ENCODE peak calls at places on chromosomes 1 and 21, in six cellular contexts. H is NB4, A is HCT116, V is endothelial cell of umbilical vein, T is right lobe of liver, Z is sigmoid colon. S is an unnamed sample.

GRCh38 chr1:228332797-228333738 is 73.6 kb downstream of the TRIM11 start:
- DNase-seq in V (no peak), H (no peak), Z (peak; percentile 53), A (no peak), T (peak; percentile 33), S (no peak)

GRCh38 chr1:213572939-213573647 is 414.7 kb upstream of the PROX1 start:
- DNase-seq in Z (no peak), T (no peak), V (no peak), H (no peak), A (peak; percentile 6), S (no peak)

GRCh38 chr1:23304140-23304620 is 39.9 kb downstream of the HNRNPR start:
- DNase-seq in T (no peak), Z (no peak), H (no peak), A (no peak), V (no peak), S (no peak)

GRCh38 chr1:67393240-67393639 is 37.0 kb downstream of the SERBP1 start:
- DNase-seq in V (no peak), T (peak; percentile 69), A (no peak), H (no peak), Z (no peak), S (no peak)

GRCh38 chr1:67552336-67552759 is 122.1 kb upstream of the SERBP1 start:
- DNase-seq in Z (no peak), V (no peak), T (peak; percentile 95), H (no peak), A (no peak), S (no peak)

GRCh38 chr1:176795929-176796328 is 333.0 kb downstream of the PAPPA2 start:
- DNase-seq in A (no peak), H (no peak), T (no peak), Z (no peak), V (no peak), S (no peak)

GRCh38 chr1:206741142-206741701 is 29.4 kb upstream of the IL19 start:
- DNase-seq in V (no peak), H (no peak), Z (no peak), T (no peak), A (no peak), S (no peak)

GRCh38 chr1:54978528-54979326 is 1.7 kb upstream of the TMEM61 start:
- DNase-seq in Z (no peak), V (no peak), T (peak; percentile 23), A (no peak), H (no peak), S (no peak)

GRCh38 chr1:41539999-41540398 is 55.5 kb upstream of the EDN2 start:
- DNase-seq in H (no peak), Z (peak; percentile 50), A (no peak), V (no peak), T (no peak), S (no peak)

GRCh38 chr1:157363660-157364140 is 188.6 kb downstream of the FCRL5 start:
- DNase-seq in A (peak; percentile 42), H (peak; percentile 60), Z (no peak), T (peak; percentile 55), V (peak; percentile 45), S (peak; percentile 44)

GRCh38 chr1:214281902-214282695 is 1.1 kb downstream of the SMYD2 start:
- DNase-seq in Z (peak; percentile 85), V (no peak), H (peak; percentile 64), A (peak; percentile 34), T (no peak), S (peak; percentile 41)

GRCh38 chr1:22418852-22419480 is 32.7 kb upstream of the ZBTB40 start:
- DNase-seq in T (no peak), A (no peak), V (no peak), Z (no peak), H (no peak), S (no peak)

GRCh38 chr1:175188936-175189335 is 3.6 kb downstream of the KIAA0040 start:
- DNase-seq in Z (no peak), A (no peak), H (peak; percentile 73), V (no peak), T (no peak), S (peak; percentile 70)

GRCh38 chr1:185936641-185937040 is 202.4 kb downstream of the HMCN1 start:
- DNase-seq in V (no peak), T (no peak), A (no peak), Z (no peak), H (no peak), S (no peak)

GRCh38 chr1:70140894-70141293 is 64.5 kb downstream of the LRRC40 start:
- DNase-seq in H (no peak), Z (no peak), A (no peak), V (no peak), T (no peak), S (no peak)

GRCh38 chr21:33540711-33541104 is 1.2 kb downstream of the GART start:
- DNase-seq in A (no peak), Z (no peak), V (no peak), H (no peak), T (no peak), S (peak; percentile 40)

GRCh38 chr21:33541105-33541711 is 709 bp downstream of the GART start:
- DNase-seq in H (peak; percentile 58), T (no peak), V (no peak), Z (no peak), A (no peak), S (peak; percentile 63)

GRCh38 chr21:33543505-33544129 is 779 bp downstream of the SON start:
- DNase-seq in H (peak; percentile 82), V (peak; percentile 61), Z (peak; percentile 81), A (no peak), T (peak; percentile 80), S (peak; percentile 63)

GRCh38 chr21:33542640-33543504 is at the start of gene SON:
- DNase-seq in Z (peak; percentile 100), V (peak; percentile 99), H (peak; percentile 99), T (peak; percentile 99), A (peak; percentile 96), S (peak; percentile 99)

GRCh38 chr21:33541756-33542639 is at the start of gene GART:
- DNase-seq in V (peak; percentile 82), A (peak; percentile 42), Z (peak; percentile 89), H (peak; percentile 90), T (peak; percentile 89), S (peak; percentile 92)
- TF ChIP-seq POLR2A in V (peak; percentile 67), A (peak; percentile 53), Z (peak; percentile 85), H (peak; percentile 89), T (peak; percentile 57), S (no peak)

DNA sequence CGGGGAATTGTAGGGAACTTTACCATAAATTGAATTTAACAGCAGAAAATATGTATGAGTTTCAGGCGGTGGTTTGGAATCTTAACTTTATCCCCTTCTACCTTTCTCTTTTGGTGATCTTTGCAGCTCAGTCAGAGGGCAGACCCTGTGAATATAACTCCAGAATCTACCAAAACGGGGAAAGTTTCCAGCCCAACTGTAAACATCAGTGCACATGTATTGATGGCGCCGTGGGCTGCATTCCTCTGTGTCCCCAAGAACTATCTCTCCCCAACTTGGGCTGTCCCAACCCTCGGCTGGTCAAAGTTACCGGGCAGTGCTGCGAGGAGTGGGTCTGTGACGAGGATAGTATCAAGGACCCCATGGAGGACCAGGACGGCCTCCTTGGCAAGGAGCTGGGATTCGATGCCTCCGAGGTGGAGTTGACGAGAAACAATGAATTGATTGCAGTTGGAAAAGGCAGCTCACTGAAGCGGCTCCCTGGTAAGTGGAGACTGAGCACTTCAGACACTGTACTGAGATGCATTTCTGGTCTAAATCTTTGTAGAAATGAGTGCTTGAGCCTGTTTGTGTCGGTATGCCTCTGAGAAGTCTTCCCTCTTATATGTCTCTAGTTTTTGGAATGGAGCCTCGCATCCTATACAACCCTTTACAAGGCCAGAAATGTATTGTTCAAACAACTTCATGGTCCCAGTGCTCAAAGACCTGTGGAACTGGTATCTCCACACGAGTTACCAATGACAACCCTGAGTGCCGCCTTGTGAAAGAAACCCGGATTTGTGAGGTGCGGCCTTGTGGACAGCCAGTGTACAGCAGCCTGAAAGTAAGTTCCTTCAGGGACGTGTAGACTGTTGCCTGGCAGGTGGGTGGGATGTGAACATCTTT is 1.5 kb downstream of the CCN1 start:
- DNase-seq in T (no peak), V (peak; percentile 54), H (no peak), A (no peak), Z (peak; percentile 79), S (peak; percentile 8)
- TF ChIP-seq POLR2A in T (no peak), V (peak; percentile 45), H (no peak), A (no peak), Z (no peak), S (no peak)

GRCh38 chr1:11720523-11720922 is 15.4 kb upstream of the AGTRAP start:
- DNase-seq in A (no peak), T (no peak), V (no peak), H (no peak), Z (no peak), S (no peak)

GRCh38 chr1:11714831-11715574 is 20.9 kb upstream of the AGTRAP start:
- DNase-seq in Z (no peak), T (no peak), H (no peak), V (no peak), A (no peak), S (no peak)

GRCh38 chr1:11720033-11720376 is 15.9 kb upstream of the AGTRAP start:
- DNase-seq in A (no peak), V (no peak), H (no peak), T (no peak), Z (no peak), S (no peak)

GRCh38 chr1:11721301-11721700 is 14.6 kb upstream of the AGTRAP start:
- DNase-seq in H (no peak), V (no peak), A (no peak), Z (no peak), T (no peak), S (no peak)

DNA sequence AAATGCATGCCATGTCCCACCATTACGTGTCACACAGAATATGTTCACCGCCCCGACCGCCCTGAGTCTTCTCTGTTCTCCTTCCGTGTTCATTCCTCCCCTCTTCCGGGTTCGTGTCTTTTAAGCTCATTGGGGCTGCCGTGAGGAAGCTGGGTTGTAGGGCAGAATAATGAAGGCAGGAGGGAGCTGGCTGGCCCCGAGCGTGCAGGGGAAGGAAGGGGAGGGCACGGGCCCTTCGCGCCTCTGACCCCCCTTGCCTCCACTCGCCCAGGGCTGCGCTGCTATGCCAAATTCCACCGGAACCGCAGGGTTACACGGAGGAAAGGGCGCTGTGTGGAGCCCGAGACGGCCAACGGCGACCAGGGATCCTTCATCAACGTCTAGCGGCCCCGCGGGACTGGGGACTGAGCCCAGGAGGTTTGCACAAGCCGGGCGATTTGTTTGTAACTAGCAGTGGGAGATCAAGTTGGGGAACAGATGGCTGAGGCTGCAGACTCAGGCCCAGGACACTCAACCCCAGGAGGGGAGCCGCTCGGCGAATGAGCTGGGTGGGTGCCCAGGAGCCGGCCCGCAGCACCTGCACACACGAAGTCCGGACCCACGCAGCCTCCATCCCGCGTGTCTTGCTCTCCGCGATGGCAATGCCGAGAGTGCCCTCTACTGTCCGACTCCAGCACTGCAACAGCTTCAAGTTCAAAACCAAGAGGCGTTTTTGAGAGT is 16.5 kb upstream of the AGTRAP start:
- DNase-seq in V (peak; percentile 76), Z (peak; percentile 91), A (no peak), H (peak; percentile 90), T (peak; percentile 77), S (peak; percentile 86)
- TF ChIP-seq POLR2A in V (no peak), Z (no peak), A (no peak), H (peak; percentile 43), T (no peak), S (no peak)

GRCh38 chr1:20657024-20657423 is 4.1 kb downstream of the DDOST start:
- DNase-seq in T (no peak), H (no peak), A (no peak), Z (no peak), V (no peak), S (no peak)

GRCh38 chr1:20654104-20654690 is 7.0 kb downstream of the DDOST start:
- DNase-seq in Z (peak; percentile 74), V (no peak), T (no peak), A (no peak), H (no peak), S (no peak)

GRCh38 chr1:20648946-20649345 is 12.2 kb downstream of the DDOST start:
- DNase-seq in A (no peak), Z (no peak), H (no peak), V (no peak), T (no peak), S (no peak)

GRCh38 chr1:20648438-20648837 is 12.7 kb downstream of the DDOST start:
- DNase-seq in V (no peak), Z (no peak), A (no peak), H (no peak), T (no peak), S (no peak)

GRCh38 chr1:20652300-20652699 is 8.9 kb downstream of the DDOST start:
- DNase-seq in A (no peak), T (no peak), H (no peak), Z (no peak), V (no peak), S (no peak)
- TF ChIP-seq POLR2A in A (no peak), T (no peak), H (no peak), Z (no peak), V (no peak), S (no peak)